ENCODE peak calls at places on chromosomes 13 and 19, in ten cellular contexts. N, V, Y, G, D, L, R, I, Q and H are unnamed samples.

GRCh38 chr19:19410553-19411550 is 5.4 kb downstream of the GATAD2A start:
- DNase-seq in V (no peak), Y (no peak), G (no peak), N (no peak), Q (no peak), L (no peak), D (no peak), I (no peak), R (no peak), H (no peak)

GRCh38 chr19:58053480-58054156 is 5.5 kb upstream of the ZNF135 start:
- DNase-seq in I (no peak), D (no peak), N (no peak), R (no peak), G (no peak), L (no peak), Q (no peak), Y (no peak), V (no peak), H (no peak)

GRCh38 chr19:35777411-35777841 is 2.1 kb downstream of the ARHGAP33 start:
- DNase-seq in L (no peak), G (peak; percentile 50), N (no peak), V (no peak), R (no peak), D (no peak), I (no peak), Y (no peak), Q (no peak), H (no peak)

GRCh38 chr19:6654347-6655310 is 15.3 kb downstream of the TNFSF14 start:
- DNase-seq in Q (no peak), G (no peak), Y (no peak), V (no peak), N (no peak), L (no peak), D (no peak), I (no peak), R (no peak), H (no peak)

GRCh38 chr13:113028336-113029060 is 59.5 kb downstream of the MCF2L start:
- DNase-seq in Y (no peak), Q (no peak), L (peak; percentile 68), D (no peak), R (no peak), G (no peak), I (no peak), N (no peak), V (no peak), H (no peak)

GRCh38 chr19:33868076-33868735 is 71.5 kb downstream of the KCTD15 start:
- DNase-seq in R (no peak), Q (no peak), L (no peak), I (no peak), D (no peak), G (no peak), V (no peak), N (no peak), Y (no peak), H (no peak)

GRCh38 chr13:31322025-31322424 is 122.2 kb downstream of the B3GLCT start:
- DNase-seq in R (no peak), I (no peak), D (peak; percentile 59), Y (peak; percentile 92), G (no peak), L (no peak), Q (no peak), N (peak; percentile 11), V (peak; percentile 7), H (no peak)

GRCh38 chr13:32427852-32428580 is at the start of gene N4BP2L1:
- DNase-seq in Q (peak; percentile 98), R (peak; percentile 71), N (no peak), V (no peak), D (peak; percentile 48), L (no peak), Y (peak; percentile 60), I (peak; percentile 31), G (no peak), H (no peak)

GRCh38 chr13:113638806-113639205 is 19.2 kb downstream of the ATP4B start:
- DNase-seq in D (no peak), L (no peak), R (no peak), V (no peak), G (no peak), Q (peak; percentile 15), I (no peak), Y (no peak), N (no peak), H (no peak)

GRCh38 chr13:38944219-38944618 is 46.4 kb downstream of the STOML3 start:
- DNase-seq in Q (no peak), N (no peak), R (no peak), V (no peak), L (no peak), I (no peak), G (no peak), Y (no peak), D (no peak), H (no peak)

GRCh38 chr13:49517461-49517860 is 21.7 kb downstream of the PHF11 start:
- DNase-seq in N (no peak), G (no peak), D (peak; percentile 50), R (peak; percentile 9), V (no peak), L (no peak), Y (peak; percentile 19), Q (no peak), I (no peak), H (peak; percentile 28)

GRCh38 chr13:74367193-74367592 is 233.0 kb upstream of the KLF12 start:
- DNase-seq in G (no peak), D (no peak), I (no peak), V (no peak), Y (no peak), L (no peak), Q (no peak), N (no peak), R (no peak), H (no peak)

GRCh38 chr13:60047943-60048342 is 115.8 kb downstream of the DIAPH3 start:
- DNase-seq in Y (peak; percentile 4), V (peak; percentile 25), Q (no peak), R (no peak), D (peak; percentile 14), G (no peak), N (no peak), I (peak; percentile 20), L (no peak), H (no peak)

GRCh38 chr13:112250788-112251445 is 125.2 kb upstream of the SPACA7 start:
- DNase-seq in Q (no peak), I (no peak), N (no peak), L (no peak), R (no peak), Y (no peak), D (no peak), V (no peak), G (no peak), H (no peak)

GRCh38 chr19:1945899-1946298 is 4.9 kb downstream of the CSNK1G2 start:
- DNase-seq in R (peak; percentile 69), I (no peak), V (no peak), N (no peak), D (peak; percentile 64), Y (peak; percentile 22), L (peak; percentile 81), G (no peak), Q (no peak), H (no peak)

GRCh38 chr13:23915308-23915707 is 18.0 kb upstream of the C1QTNF9B start:
- DNase-seq in N (no peak), Y (no peak), V (no peak), L (no peak), R (no peak), I (no peak), G (no peak), Q (no peak), D (peak; percentile 14), H (no peak)
- TF ChIP-seq CTCF in N (no peak), Y (no peak), V (no peak), L (no peak), R (no peak), I (no peak), G (no peak), Q (no peak), D (no peak), H (no peak)

GRCh38 chr13:98394820-98395510 is 181.9 kb downstream of the STK24 start:
- DNase-seq in I (no peak), R (no peak), L (no peak), V (no peak), G (no peak), Y (no peak), D (no peak), N (no peak), Q (no peak), H (no peak)

GRCh38 chr13:98397861-98398260 is 179.0 kb downstream of the STK24 start:
- DNase-seq in G (no peak), Y (no peak), V (no peak), Q (no peak), N (no peak), D (no peak), I (no peak), R (no peak), L (no peak), H (no peak)

GRCh38 chr13:98399756-98400155 is 177.2 kb downstream of the STK24 start:
- DNase-seq in V (no peak), N (no peak), L (no peak), I (no peak), D (no peak), R (no peak), Y (no peak), Q (no peak), G (no peak), H (peak; percentile 56)

GRCh38 chr13:98396071-98396710 is 180.7 kb downstream of the STK24 start:
- DNase-seq in G (no peak), V (peak; percentile 6), N (no peak), I (no peak), R (no peak), D (no peak), L (no peak), Q (no peak), Y (no peak), H (no peak)

DNA sequence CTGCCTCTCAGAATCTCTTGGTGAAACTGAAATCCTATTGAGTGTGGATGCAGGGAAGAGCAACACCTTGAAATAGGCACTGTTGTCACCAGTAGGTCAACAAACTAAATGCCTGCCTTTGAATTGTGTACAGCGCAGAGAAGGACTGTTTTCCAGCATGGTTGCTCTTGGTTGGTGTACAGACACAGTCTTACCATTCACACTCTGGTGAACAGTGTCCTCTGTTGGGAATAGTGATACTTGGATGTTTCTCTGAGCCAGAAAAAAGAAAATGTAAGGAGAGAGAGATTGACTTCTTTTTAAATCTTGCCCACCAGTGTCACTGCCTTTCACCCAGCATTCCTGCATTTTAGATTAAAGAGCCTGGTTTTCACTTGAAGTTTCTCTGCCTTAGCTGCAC is 179.7 kb downstream of the STK24 start:
- DNase-seq in Y (peak; percentile 46), V (peak; percentile 40), G (no peak), I (peak; percentile 32), Q (no peak), L (no peak), R (no peak), D (no peak), N (no peak), H (no peak)
- TF ChIP-seq CTCF in Y (peak; percentile 14), V (peak; percentile 43), G (peak; percentile 24), I (peak; percentile 59), Q (peak; percentile 10), L (no peak), R (no peak), D (peak; percentile 47), N (peak; percentile 46), H (no peak)

GRCh38 chr13:65656740-65657329 is 1573.3 kb downstream of the PCDH9 start:
- DNase-seq in N (no peak), R (no peak), Y (peak; percentile 43), G (no peak), L (no peak), Q (no peak), D (no peak), V (peak; percentile 30), I (peak; percentile 40), H (no peak)
- TF ChIP-seq CTCF in N (peak; percentile 43), R (peak; percentile 47), Y (peak; percentile 63), G (peak; percentile 75), L (peak; percentile 32), Q (peak; percentile 40), D (peak; percentile 49), V (peak; percentile 76), I (peak; percentile 55), H (peak; percentile 81)

GRCh38 chr13:105213512-105213911 is 1322.0 kb downstream of the EFNB2 start:
- DNase-seq in V (no peak), Y (no peak), L (no peak), D (peak; percentile 10), Q (no peak), G (no peak), N (no peak), R (no peak), I (no peak), H (no peak)
- TF ChIP-seq CTCF in V (no peak), Y (no peak), L (no peak), D (peak; percentile 21), Q (no peak), G (no peak), N (no peak), R (no peak), I (no peak), H (no peak)